ENCODE peak calls at places on chromosome 12, in ten cellular contexts. C, Y, W, M, P, I, O, Q, T and H are unnamed samples.

GRCh38 chr12:131784909-131785762 is 43.1 kb upstream of the MMP17 start:
- DNase-seq in M (no peak), W (peak), I (no peak), C (peak), P (no peak), O (peak), Y (no peak), T (no peak), Q (no peak), H (no peak)

GRCh38 chr12:12704593-12705230 is 8.7 kb upstream of the GPR19 start:
- DNase-seq in M (peak), I (no peak), Y (peak), P (peak), T (peak), C (peak), Q (no peak), W (no peak), O (peak), H (no peak)

GRCh38 chr12:78402366-78403134 is 462.0 kb upstream of the SYT1 start:
- DNase-seq in Q (no peak), C (peak), M (no peak), O (peak), P (no peak), I (no peak), W (no peak), T (no peak), Y (no peak), H (no peak)

GRCh38 chr12:8951744-8952143 is 2.3 kb upstream of the M6PR start:
- DNase-seq in W (no peak), Q (peak), I (no peak), M (no peak), Y (no peak), P (no peak), C (no peak), O (no peak), T (no peak), H (no peak)

GRCh38 chr12:53200458-53201169 is 6.4 kb downstream of the ITGB7 start:
- DNase-seq in P (no peak), I (no peak), W (no peak), T (no peak), Q (no peak), Y (no peak), O (no peak), M (no peak), C (no peak), H (no peak)

GRCh38 chr12:106415134-106415533 is 57.6 kb downstream of the POLR3B start:
- DNase-seq in P (no peak), O (peak), C (peak), T (peak), I (no peak), W (no peak), M (no peak), Y (no peak), Q (no peak), H (no peak)

GRCh38 chr12:72089678-72090077 is 151.0 kb downstream of the TPH2 start:
- DNase-seq in I (no peak), M (no peak), P (no peak), O (no peak), Y (no peak), C (no peak), T (no peak), Q (no peak), W (no peak), H (no peak)

GRCh38 chr12:22361785-22362184 is 27.3 kb upstream of the ST8SIA1 start:
- DNase-seq in T (no peak), O (no peak), M (no peak), I (no peak), Q (no peak), P (no peak), Y (no peak), C (no peak), W (no peak), H (no peak)

GRCh38 chr12:120093336-120093591 is 23.3 kb downstream of the RAB35 start:
- DNase-seq in Q (no peak), C (no peak), P (no peak), O (no peak), I (no peak), T (no peak), Y (no peak), M (no peak), W (peak), H (no peak)

GRCh38 chr12:111259231-111259630 is 109.7 kb downstream of the PHETA1 start:
- DNase-seq in O (no peak), Q (no peak), Y (no peak), P (no peak), I (no peak), W (no peak), C (no peak), T (no peak), M (no peak), H (no peak)

GRCh38 chr12:97837401-97837800 is 374.8 kb downstream of the RMST start:
- DNase-seq in P (peak), T (no peak), Y (peak), W (no peak), M (no peak), I (no peak), C (peak), Q (no peak), O (no peak), H (no peak)

GRCh38 chr12:78338054-78338785 is 507.5 kb downstream of the NAV3 start:
- DNase-seq in P (no peak), M (no peak), Q (no peak), W (no peak), I (no peak), O (no peak), Y (no peak), T (no peak), C (no peak), H (no peak)

GRCh38 chr12:77572371-77572770 is 258.3 kb upstream of the NAV3 start:
- DNase-seq in Y (no peak), P (no peak), M (no peak), W (no peak), I (no peak), T (no peak), O (no peak), C (no peak), Q (no peak), H (no peak)

GRCh38 chr12:127393896-127394295 is 873.1 kb upstream of the TMEM132C start:
- DNase-seq in W (no peak), M (no peak), Q (no peak), I (no peak), P (no peak), Y (no peak), C (peak), T (peak), O (peak), H (no peak)

GRCh38 chr12:71771069-71771468 is 16.4 kb downstream of the RAB21 start:
- DNase-seq in M (no peak), P (no peak), W (no peak), Y (no peak), T (no peak), I (no peak), C (peak), O (no peak), Q (no peak), H (no peak)

GRCh38 chr12:112828534-112828933 is 37.0 kb downstream of the RPH3A start:
- DNase-seq in Q (no peak), I (no peak), T (no peak), Y (no peak), M (no peak), O (no peak), C (no peak), W (no peak), P (no peak), H (no peak)

GRCh38 chr12:117514016-117514415 is 152.6 kb upstream of the NOS1 start:
- DNase-seq in W (no peak), Q (no peak), I (no peak), O (no peak), T (no peak), Y (peak), M (no peak), C (no peak), P (no peak), H (no peak)

GRCh38 chr12:92629349-92630065 is 73.3 kb upstream of the PLEKHG7 start:
- DNase-seq in M (no peak), C (peak), W (no peak), T (no peak), O (peak), P (no peak), I (no peak), Y (peak), Q (no peak), H (no peak)

GRCh38 chr12:119328111-119328510 is 6.4 kb upstream of the CCDC60 start:
- DNase-seq in O (no peak), C (no peak), M (no peak), T (no peak), Q (no peak), Y (peak), I (no peak), W (no peak), P (no peak), H (no peak)

GRCh38 chr12:19002192-19002591 is 127.3 kb upstream of the PLEKHA5 start:
- DNase-seq in T (no peak), P (no peak), Y (no peak), I (no peak), M (no peak), O (peak), C (peak), Q (no peak), W (no peak), H (no peak)

GRCh38 chr12:15982471-15982870 is 71.3 kb downstream of the DERA start:
- DNase-seq in M (no peak), W (no peak), Y (no peak), I (no peak), O (peak), C (peak), Q (no peak), P (no peak), T (no peak), H (no peak)

GRCh38 chr12:63958876-63959275 is 114.4 kb downstream of the SRGAP1 start:
- DNase-seq in P (no peak), T (no peak), Q (no peak), M (no peak), W (no peak), C (no peak), Y (no peak), O (no peak), I (no peak), H (no peak)

GRCh38 chr12:107377596-107378385 is 284.4 kb upstream of the CRY1 start:
- DNase-seq in P (no peak), M (no peak), T (no peak), Y (no peak), Q (no peak), O (peak), I (no peak), C (no peak), W (no peak), H (no peak)

GRCh38 chr12:105214670-105215375 is 21.2 kb downstream of the APPL2 start:
- DNase-seq in Q (no peak), W (no peak), C (no peak), O (peak), T (no peak), M (no peak), P (no peak), I (no peak), Y (peak), H (no peak)

GRCh38 chr12:10190558-10191388 is 11.9 kb downstream of the TMEM52B start:
- DNase-seq in W (peak), P (peak), O (peak), C (peak), M (no peak), Q (no peak), I (no peak), Y (peak), T (no peak), H (no peak)

GRCh38 chr12:39372929-39373328 is 70.0 kb downstream of the KIF21A start:
- DNase-seq in M (no peak), Q (peak), Y (no peak), T (no peak), I (no peak), C (no peak), P (no peak), O (peak), W (no peak), H (no peak)

GRCh38 chr12:59164226-59164625 is 243.9 kb upstream of the LRIG3 start:
- DNase-seq in I (no peak), T (no peak), C (no peak), Q (no peak), W (no peak), O (no peak), Y (no peak), P (no peak), M (no peak), H (no peak)

GRCh38 chr12:95642583-95642982 is 91.3 kb upstream of the USP44 start:
- DNase-seq in C (no peak), T (no peak), I (no peak), O (no peak), P (no peak), Q (no peak), W (no peak), Y (no peak), M (no peak), H (no peak)

GRCh38 chr12:88391556-88391955 is 188.7 kb downstream of the KITLG start:
- DNase-seq in I (no peak), Y (no peak), C (peak), O (peak), Q (no peak), M (no peak), W (no peak), T (peak), P (no peak), H (no peak)

GRCh38 chr12:123998960-123999359 is 25.9 kb downstream of the ZNF664 start:
- DNase-seq in W (no peak), P (no peak), Y (no peak), O (no peak), C (peak), M (no peak), I (no peak), T (no peak), Q (no peak), H (no peak)

GRCh38 chr12:52391618-52392002 is 6.2 kb upstream of the KRT84 start:
- DNase-seq in C (no peak), P (peak), Q (no peak), W (peak), T (no peak), M (no peak), Y (peak), O (peak), I (no peak), H (peak)

GRCh38 chr12:43009866-43010265 is 420.3 kb upstream of the PRICKLE1 start:
- DNase-seq in Y (no peak), O (no peak), I (no peak), Q (no peak), P (no peak), W (no peak), M (no peak), C (no peak), T (no peak), H (no peak)

GRCh38 chr12:131869871-131870418 is 24.5 kb upstream of the ULK1 start:
- DNase-seq in W (peak), Q (no peak), T (no peak), I (no peak), P (no peak), O (peak), M (no peak), C (peak), Y (no peak), H (no peak)

GRCh38 chr12:57151741-57152407 is 4.5 kb upstream of the LRP1-AS start:
- DNase-seq in T (no peak), Q (no peak), O (peak), P (no peak), M (no peak), W (peak), Y (no peak), C (peak), I (no peak), H (no peak)